ENCODE peak calls at places on chromosomes 3 and 15, in six cellular contexts. D, Z, A, S, L and Y are unnamed samples. For H4K20me1, the result is how much of the 10 kb centered on the place peaks cover.

GRCh38 chr3:120773932-120774331 is 31.4 kb downstream of the GTF2E1 start:
- DNase-seq in D (peak), Z (no peak), A (no peak), S (no peak), L (peak), Y (no peak)

GRCh38 chr3:21331321-21331720 is 419.7 kb downstream of the ZNF385D start:
- DNase-seq in D (no peak), Z (no peak), A (no peak), S (no peak), L (peak), Y (no peak)

GRCh38 chr3:115321396-115321795 is 174.3 kb upstream of the ZBTB20 start:
- DNase-seq in D (peak), Z (no peak), A (peak), S (no peak), L (peak), Y (no peak)

GRCh38 chr15:58077427-58077826 is 11.9 kb upstream of the ALDH1A2 start:
- DNase-seq in D (no peak), Z (no peak), A (peak), S (peak), L (no peak), Y (no peak)

GRCh38 chr3:78101363-78101762 is 1061.5 kb downstream of the ROBO2 start:
- DNase-seq in D (peak), Z (no peak), A (no peak), S (no peak), L (peak), Y (no peak)

GRCh38 chr3:146156801-146157310 is 4.1 kb downstream of the PLOD2 start:
- DNase-seq in D (no peak), Z (no peak), A (peak), S (no peak), L (no peak), Y (no peak)

GRCh38 chr3:19216669-19217337 is 68.5 kb downstream of the KCNH8 start:
- DNase-seq in D (no peak), Z (no peak), A (no peak), S (no peak), L (no peak), Y (no peak)

GRCh38 chr3:195774917-195775316 is 36.8 kb downstream of the MUC4 start:
- DNase-seq in D (no peak), Z (no peak), A (peak), S (peak), L (no peak), Y (peak)

GRCh38 chr3:111595239-111595638 is at the start of gene ZBED2:
- DNase-seq in D (no peak), Z (peak), A (no peak), S (no peak), L (no peak), Y (no peak)

GRCh38 chr3:76824658-76825310 is 215.1 kb upstream of the ROBO2 start:
- DNase-seq in D (no peak), Z (no peak), A (no peak), S (peak), L (no peak), Y (no peak)

GRCh38 chr3:186054481-186055399 is 54.1 kb downstream of the ETV5 start:
- DNase-seq in D (no peak), Z (no peak), A (no peak), S (no peak), L (no peak), Y (no peak)

GRCh38 chr3:196454935-196455334 is 22.7 kb upstream of the UBXN7 start:
- DNase-seq in D (peak), Z (no peak), A (no peak), S (no peak), L (peak), Y (no peak)

GRCh38 chr3:71503525-71504249 is 79.8 kb downstream of the FOXP1 start:
- DNase-seq in D (peak), Z (no peak), A (no peak), S (no peak), L (peak), Y (no peak)

GRCh38 chr3:11562277-11562881 is 81.3 kb downstream of the VGLL4 start:
- DNase-seq in D (no peak), Z (no peak), A (no peak), S (no peak), L (no peak), Y (no peak)
- H4K20me1 ChIP-seq in D (half or more), Z (under half), A (under half), S (under half), L (under half), Y (half or more)

DNA sequence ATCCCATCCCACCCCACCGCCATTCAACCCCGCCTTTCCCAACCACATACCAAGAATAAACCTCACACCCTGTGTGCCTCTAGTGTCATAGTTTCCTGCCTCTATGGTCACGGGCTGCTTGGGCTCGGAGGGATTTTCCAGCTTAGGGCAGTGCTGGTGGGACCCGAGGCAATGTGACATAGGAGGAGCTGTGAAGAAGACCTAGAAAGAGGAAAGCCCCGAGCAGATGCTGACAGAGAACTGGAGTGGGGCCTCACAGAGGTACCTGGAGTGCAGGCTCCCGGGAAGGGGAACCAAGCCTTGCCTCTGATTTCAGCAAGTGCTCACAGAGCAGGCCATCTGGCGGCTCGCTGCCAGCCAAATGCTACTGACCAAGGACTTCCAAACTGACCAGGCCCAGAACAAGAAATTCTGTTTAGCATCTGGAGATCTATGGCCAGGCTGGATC is 27.5 kb downstream of the BHLHE40 start:
- DNase-seq in D (no peak), Z (no peak), A (no peak), S (no peak), L (no peak), Y (no peak)
- H2AFZ ChIP-seq in D (no peak), Z (no peak), A (no peak), S (no peak), L (no peak), Y (no peak)

GRCh38 chr3:112884678-112885290 is 38.1 kb upstream of the CD200R1L start:
- DNase-seq in D (no peak), Z (no peak), A (no peak), S (no peak), L (no peak), Y (no peak)
- H3K4me2 ChIP-seq in D (no peak), Z (no peak), A (no peak), S (no peak), L (no peak), Y (no peak)

DNA sequence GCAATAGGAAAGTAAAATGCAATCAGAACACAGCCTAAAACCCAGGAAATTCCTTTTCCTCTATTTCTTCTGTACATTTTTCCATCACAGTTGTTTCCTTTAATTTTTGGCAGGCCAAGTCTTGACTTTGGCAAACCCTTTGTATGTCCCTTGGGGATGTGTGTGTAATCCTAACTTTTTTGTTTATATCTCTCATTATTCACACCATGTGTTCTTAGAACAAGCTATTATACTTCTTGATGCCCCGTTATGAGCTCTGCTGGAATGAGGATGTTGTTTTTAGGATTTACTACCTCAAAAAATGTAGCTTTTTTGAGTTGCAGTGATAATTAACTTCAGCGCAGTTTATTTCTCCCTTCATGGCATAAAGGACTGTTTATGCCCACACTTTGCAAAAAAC is 123.4 kb downstream of the ABI3BP start:
- DNase-seq in D (peak), Z (no peak), A (peak), S (no peak), L (peak), Y (no peak)
- H4K20me1 ChIP-seq in D (under half), Z (under half), A (under half), S (under half), L (under half), Y (under half)

GRCh38 chr3:104887619-104888018 is 479.1 kb upstream of the ALCAM start:
- DNase-seq in D (no peak), Z (no peak), A (no peak), S (no peak), L (no peak), Y (no peak)
- H2AFZ ChIP-seq in D (no peak), Z (no peak), A (no peak), S (no peak), L (no peak), Y (no peak)